ENCODE peak calls at places on chromosomes 6 and 20, in six cellular contexts. One of them, this sample, is unnamed.

GRCh38 chr6:56255370-56255769 is 8.0 kb upstream of the COL21A1 start:
- DNase-seq in Panc1: no peak
- DNase-seq in HCT116: no peak
- DNase-seq in GM12878: no peak
- DNase-seq in HepG2: no peak
- DNase-seq in K562: no peak
- DNase-seq in this sample: no peak

GRCh38 chr6:28742668-28743270 is 181.0 kb downstream of the TRIM27 start:
- DNase-seq in GM12878: no peak
- DNase-seq in HCT116: peak; percentile 86
- DNase-seq in HepG2: peak; percentile 59
- DNase-seq in K562: peak; percentile 44
- DNase-seq in Panc1: no peak
- DNase-seq in this sample: no peak

GRCh38 chr6:12113190-12113578 is 101.1 kb downstream of the HIVEP1 start:
- DNase-seq in Panc1: no peak
- DNase-seq in HepG2: no peak
- DNase-seq in GM12878: no peak
- DNase-seq in K562: no peak
- DNase-seq in HCT116: no peak
- DNase-seq in this sample: no peak

GRCh38 chr6:114342086-114342825 is 567 bp downstream of the HS3ST5 start:
- DNase-seq in K562: no peak
- DNase-seq in Panc1: no peak
- DNase-seq in HCT116: no peak
- DNase-seq in HepG2: no peak
- DNase-seq in GM12878: no peak
- DNase-seq in this sample: peak; percentile 73

GRCh38 chr6:131669891-131670290 is 31.3 kb downstream of the OR2A4 start:
- DNase-seq in K562: no peak
- DNase-seq in GM12878: no peak
- DNase-seq in HCT116: no peak
- DNase-seq in Panc1: no peak
- DNase-seq in HepG2: no peak
- DNase-seq in this sample: no peak

GRCh38 chr6:33249732-33250625 is 21.7 kb downstream of the VPS52 start:
- DNase-seq in GM12878: no peak
- DNase-seq in K562: no peak
- DNase-seq in HepG2: no peak
- DNase-seq in HCT116: no peak
- DNase-seq in Panc1: no peak
- DNase-seq in this sample: peak; percentile 36

GRCh38 chr20:61500791-61501321 is 248.8 kb downstream of the CDH4 start:
- DNase-seq in K562: no peak
- DNase-seq in Panc1: no peak
- DNase-seq in GM12878: no peak
- DNase-seq in HCT116: no peak
- DNase-seq in HepG2: no peak
- DNase-seq in this sample: peak; percentile 44

GRCh38 chr20:33732166-33732970 is 572 bp downstream of the ZNF341 start:
- DNase-seq in K562: no peak
- DNase-seq in HCT116: peak; percentile 57
- DNase-seq in HepG2: peak; percentile 82
- DNase-seq in GM12878: peak; percentile 32
- DNase-seq in Panc1: no peak
- DNase-seq in this sample: no peak

GRCh38 chr20:38369387-38369786 is 23.1 kb downstream of the LBP start:
- DNase-seq in GM12878: no peak
- DNase-seq in Panc1: no peak
- DNase-seq in HCT116: peak; percentile 2
- DNase-seq in K562: peak; percentile 74
- DNase-seq in HepG2: peak; percentile 47
- DNase-seq in this sample: peak; percentile 50

GRCh38 chr20:16392346-16392745 is 180.9 kb downstream of the KIF16B start:
- DNase-seq in Panc1: no peak
- DNase-seq in HepG2: no peak
- DNase-seq in K562: no peak
- DNase-seq in GM12878: peak; percentile 43
- DNase-seq in HCT116: no peak
- DNase-seq in this sample: no peak

GRCh38 chr6:38836585-38836984 is 121.5 kb downstream of the DNAH8 start:
- DNase-seq in GM12878: no peak
- DNase-seq in Panc1: no peak
- DNase-seq in HepG2: no peak
- DNase-seq in HCT116: no peak
- DNase-seq in K562: no peak
- DNase-seq in this sample: no peak

GRCh38 chr6:7073810-7074525 is 33.8 kb upstream of the RREB1 start:
- DNase-seq in Panc1: no peak
- DNase-seq in GM12878: peak; percentile 92
- DNase-seq in K562: no peak
- DNase-seq in HCT116: no peak
- DNase-seq in HepG2: no peak
- DNase-seq in this sample: no peak

GRCh38 chr6:165231581-165232276 is 77.7 kb downstream of the C6orf118 start:
- DNase-seq in Panc1: peak; percentile 22
- DNase-seq in GM12878: no peak
- DNase-seq in HepG2: no peak
- DNase-seq in K562: no peak
- DNase-seq in HCT116: peak; percentile 6
- DNase-seq in this sample: peak; percentile 37

GRCh38 chr20:11843289-11843688 is 74.4 kb upstream of the BTBD3 start:
- DNase-seq in K562: no peak
- DNase-seq in Panc1: no peak
- DNase-seq in HCT116: no peak
- DNase-seq in GM12878: no peak
- DNase-seq in HepG2: no peak
- DNase-seq in this sample: no peak

GRCh38 chr20:18243802-18244201 is 44.5 kb upstream of the ZNF133 start:
- DNase-seq in GM12878: no peak
- DNase-seq in HepG2: no peak
- DNase-seq in Panc1: no peak
- DNase-seq in K562: no peak
- DNase-seq in HCT116: no peak
- DNase-seq in this sample: no peak

GRCh38 chr6:4368649-4369048 is 233.3 kb upstream of the ECI2 start:
- DNase-seq in K562: no peak
- DNase-seq in Panc1: no peak
- DNase-seq in HCT116: no peak
- DNase-seq in GM12878: no peak
- DNase-seq in HepG2: no peak
- DNase-seq in this sample: no peak

GRCh38 chr6:115524821-115525220 is 535.9 kb downstream of the FRK start:
- DNase-seq in HepG2: no peak
- DNase-seq in Panc1: no peak
- DNase-seq in GM12878: no peak
- DNase-seq in K562: no peak
- DNase-seq in HCT116: no peak
- DNase-seq in this sample: no peak

GRCh38 chr6:158529629-158530028 is 30.3 kb upstream of the TMEM181 start:
- DNase-seq in HCT116: no peak
- DNase-seq in GM12878: no peak
- DNase-seq in Panc1: no peak
- DNase-seq in HepG2: no peak
- DNase-seq in K562: no peak
- DNase-seq in this sample: no peak

GRCh38 chr6:56156643-56157042 is 90.7 kb downstream of the COL21A1 start:
- DNase-seq in Panc1: no peak
- DNase-seq in HCT116: no peak
- DNase-seq in GM12878: no peak
- DNase-seq in HepG2: peak; percentile 82
- DNase-seq in K562: no peak
- DNase-seq in this sample: no peak

GRCh38 chr6:17591292-17591691 is 8.8 kb upstream of the FAM8A1 start:
- DNase-seq in K562: no peak
- DNase-seq in HepG2: no peak
- DNase-seq in GM12878: no peak
- DNase-seq in Panc1: no peak
- DNase-seq in HCT116: no peak
- DNase-seq in this sample: no peak

GRCh38 chr20:309841-310644 is 12.7 kb downstream of the ZCCHC3 start:
- DNase-seq in GM12878: no peak
- DNase-seq in HCT116: no peak
- DNase-seq in Panc1: no peak
- DNase-seq in K562: peak; percentile 62
- DNase-seq in HepG2: peak; percentile 96
- DNase-seq in this sample: peak; percentile 97

GRCh38 chr6:170345662-170346061 is 39.1 kb downstream of the FAM120B start:
- DNase-seq in K562: no peak
- DNase-seq in HepG2: no peak
- DNase-seq in GM12878: peak; percentile 17
- DNase-seq in Panc1: no peak
- DNase-seq in HCT116: no peak
- DNase-seq in this sample: no peak

GRCh38 chr6:78462728-78463127 is 404.6 kb upstream of the IRAK1BP1 start:
- DNase-seq in Panc1: no peak
- DNase-seq in K562: no peak
- DNase-seq in GM12878: no peak
- DNase-seq in HCT116: peak; percentile 6
- DNase-seq in HepG2: no peak
- DNase-seq in this sample: no peak

GRCh38 chr6:150667977-150668716 is 68.5 kb downstream of the PLEKHG1 start:
- DNase-seq in K562: no peak
- DNase-seq in Panc1: no peak
- DNase-seq in GM12878: no peak
- DNase-seq in HepG2: peak; percentile 86
- DNase-seq in HCT116: peak; percentile 75
- DNase-seq in this sample: no peak

GRCh38 chr20:15045246-15045645 is 707.8 kb upstream of the FLRT3 start:
- DNase-seq in HCT116: no peak
- DNase-seq in Panc1: no peak
- DNase-seq in K562: no peak
- DNase-seq in GM12878: no peak
- DNase-seq in HepG2: no peak
- DNase-seq in this sample: no peak

GRCh38 chr20:5001174-5002076 is at the start of gene SLC23A2:
- DNase-seq in K562: peak; percentile 81
- DNase-seq in HCT116: no peak
- DNase-seq in HepG2: no peak
- DNase-seq in GM12878: no peak
- DNase-seq in Panc1: no peak
- DNase-seq in this sample: peak; percentile 94

GRCh38 chr6:136586295-136586694 is 36.1 kb upstream of the MAP7 start:
- DNase-seq in Panc1: peak; percentile 41
- DNase-seq in HCT116: no peak
- DNase-seq in GM12878: no peak
- DNase-seq in K562: no peak
- DNase-seq in HepG2: no peak
- DNase-seq in this sample: no peak

GRCh38 chr6:111361648-111362047 is 121.4 kb downstream of the REV3L start:
- DNase-seq in K562: peak; percentile 20
- DNase-seq in HCT116: peak; percentile 10
- DNase-seq in Panc1: peak; percentile 17
- DNase-seq in HepG2: peak; percentile 39
- DNase-seq in GM12878: no peak
- DNase-seq in this sample: peak; percentile 46
- TF ChIP-seq SIN3A in K562: no peak
- TF ChIP-seq SIN3A in HCT116: no peak
- TF ChIP-seq SIN3A in Panc1: no peak
- TF ChIP-seq SIN3A in HepG2: no peak
- TF ChIP-seq SIN3A in GM12878: no peak
- TF ChIP-seq SIN3A in this sample: no peak

DNA sequence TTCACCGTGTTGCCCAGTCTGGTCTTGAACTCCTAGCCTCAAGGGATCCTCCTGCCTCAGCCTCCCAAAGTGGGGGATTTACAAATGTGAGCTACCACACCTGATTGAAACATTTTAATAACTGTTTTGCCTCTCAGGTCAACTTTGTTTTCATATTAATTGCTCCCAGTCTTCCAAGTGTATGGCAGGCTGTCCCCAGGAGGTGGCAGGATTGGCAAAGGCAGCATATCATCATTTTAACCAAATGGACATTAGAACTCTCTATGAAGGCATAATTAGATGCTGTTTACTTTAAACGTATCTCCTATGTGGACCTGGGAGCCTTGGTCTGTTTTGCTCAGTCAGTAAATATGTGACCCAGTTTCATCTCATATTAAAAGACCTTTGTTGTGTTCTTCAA is 59.2 kb upstream of the CSE1L start:
- DNase-seq in K562: no peak
- DNase-seq in Panc1: no peak
- DNase-seq in HCT116: no peak
- DNase-seq in GM12878: no peak
- DNase-seq in HepG2: peak; percentile 49
- DNase-seq in this sample: peak; percentile 29
- TF ChIP-seq SIN3A in K562: no peak
- TF ChIP-seq SIN3A in Panc1: no peak
- TF ChIP-seq SIN3A in HCT116: no peak
- TF ChIP-seq SIN3A in GM12878: no peak
- TF ChIP-seq SIN3A in HepG2: no peak
- TF ChIP-seq SIN3A in this sample: no peak

GRCh38 chr20:1776608-1777475 is 118.4 kb upstream of the SIRPA start:
- DNase-seq in K562: peak; percentile 63
- DNase-seq in HCT116: peak; percentile 79
- DNase-seq in GM12878: peak; percentile 13
- DNase-seq in HepG2: peak; percentile 84
- DNase-seq in Panc1: peak; percentile 54
- DNase-seq in this sample: peak; percentile 84

GRCh38 chr20:1773816-1774215 is 116.2 kb upstream of the SIRPG start:
- DNase-seq in GM12878: no peak
- DNase-seq in K562: no peak
- DNase-seq in HCT116: no peak
- DNase-seq in HepG2: no peak
- DNase-seq in Panc1: no peak
- DNase-seq in this sample: no peak

GRCh38 chr20:1774479-1774878 is 116.9 kb upstream of the SIRPG start:
- DNase-seq in K562: no peak
- DNase-seq in HCT116: no peak
- DNase-seq in HepG2: no peak
- DNase-seq in GM12878: no peak
- DNase-seq in Panc1: no peak
- DNase-seq in this sample: no peak

GRCh38 chr20:1777476-1777820 is 117.8 kb upstream of the SIRPA start:
- DNase-seq in Panc1: no peak
- DNase-seq in K562: no peak
- DNase-seq in GM12878: no peak
- DNase-seq in HepG2: no peak
- DNase-seq in HCT116: no peak
- DNase-seq in this sample: no peak

GRCh38 chr20:1775117-1775516 is 117.5 kb upstream of the SIRPG start:
- DNase-seq in K562: no peak
- DNase-seq in HCT116: no peak
- DNase-seq in Panc1: no peak
- DNase-seq in GM12878: no peak
- DNase-seq in HepG2: no peak
- DNase-seq in this sample: no peak
- TF ChIP-seq SIN3A in K562: no peak
- TF ChIP-seq SIN3A in HCT116: no peak
- TF ChIP-seq SIN3A in Panc1: no peak
- TF ChIP-seq SIN3A in GM12878: no peak
- TF ChIP-seq SIN3A in HepG2: no peak
- TF ChIP-seq SIN3A in this sample: no peak

DNA sequence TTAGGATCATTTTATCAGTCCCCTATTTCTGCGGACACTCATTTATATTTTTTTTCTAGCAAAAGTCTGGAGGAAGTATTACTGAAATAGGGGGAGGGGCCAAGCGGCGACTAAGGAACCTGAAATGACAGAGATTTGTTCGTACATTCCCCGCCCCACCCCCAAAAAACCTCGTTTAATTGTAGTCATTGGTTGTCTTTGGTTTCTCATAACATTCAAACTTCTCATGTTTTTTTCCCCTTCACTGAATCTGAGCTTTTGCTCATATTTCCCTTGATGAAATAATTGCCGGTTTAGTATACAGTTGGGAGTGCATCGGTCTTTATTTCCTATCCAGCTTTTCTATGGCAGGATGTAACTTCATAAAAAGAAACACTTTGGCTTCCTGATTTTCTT is 776 bp upstream of the FYN start:
- DNase-seq in K562: no peak
- DNase-seq in Panc1: no peak
- DNase-seq in GM12878: no peak
- DNase-seq in HCT116: no peak
- DNase-seq in HepG2: no peak
- DNase-seq in this sample: no peak
- TF ChIP-seq SIN3A in K562: no peak
- TF ChIP-seq SIN3A in Panc1: no peak
- TF ChIP-seq SIN3A in GM12878: no peak
- TF ChIP-seq SIN3A in HCT116: no peak
- TF ChIP-seq SIN3A in HepG2: no peak
- TF ChIP-seq SIN3A in this sample: no peak

This sample was measured in SK-N-SH.